ENCODE peak calls at places on chromosomes 12 and 14, in nine cellular contexts. One of them, this sample, is unnamed.

GRCh38 chr12:114998118-114998771 is 314.3 kb upstream of the TBX3 start:
- DNase-seq in uterus: no peak
- DNase-seq in upper lobe of right lung: no peak
- DNase-seq in body of pancreas: no peak
- DNase-seq in thoracic aorta: no peak
- DNase-seq in neural progenitor cell: no peak
- DNase-seq in gastrocnemius medialis: no peak
- DNase-seq in IMR-90: no peak
- DNase-seq in lower lobe of right lung: no peak
- DNase-seq in this sample: no peak

GRCh38 chr12:116434155-116435065 is 124.8 kb upstream of the MAP1LC3B2 start:
- DNase-seq in IMR-90: peak; percentile 92
- DNase-seq in body of pancreas: peak; percentile 73
- DNase-seq in thoracic aorta: peak; percentile 85
- DNase-seq in lower lobe of right lung: peak; percentile 87
- DNase-seq in gastrocnemius medialis: peak; percentile 41
- DNase-seq in upper lobe of right lung: peak; percentile 91
- DNase-seq in uterus: peak; percentile 88
- DNase-seq in neural progenitor cell: peak; percentile 77
- DNase-seq in this sample: peak; percentile 87

GRCh38 chr14:25034803-25035681 is 14.9 kb downstream of the STXBP6 start:
- DNase-seq in uterus: no peak
- DNase-seq in thoracic aorta: no peak
- DNase-seq in neural progenitor cell: no peak
- DNase-seq in IMR-90: no peak
- DNase-seq in lower lobe of right lung: no peak
- DNase-seq in gastrocnemius medialis: no peak
- DNase-seq in body of pancreas: no peak
- DNase-seq in upper lobe of right lung: no peak
- DNase-seq in this sample: no peak

GRCh38 chr12:61254225-61254624 is 1006.0 kb upstream of the USP15 start:
- DNase-seq in thoracic aorta: no peak
- DNase-seq in uterus: no peak
- DNase-seq in neural progenitor cell: no peak
- DNase-seq in IMR-90: no peak
- DNase-seq in lower lobe of right lung: no peak
- DNase-seq in upper lobe of right lung: no peak
- DNase-seq in body of pancreas: no peak
- DNase-seq in gastrocnemius medialis: no peak
- DNase-seq in this sample: no peak

GRCh38 chr12:64522316-64522715 is 70.4 kb downstream of the TBK1 start:
- DNase-seq in body of pancreas: no peak
- DNase-seq in neural progenitor cell: no peak
- DNase-seq in IMR-90: peak; percentile 60
- DNase-seq in thoracic aorta: no peak
- DNase-seq in lower lobe of right lung: no peak
- DNase-seq in uterus: no peak
- DNase-seq in gastrocnemius medialis: no peak
- DNase-seq in upper lobe of right lung: no peak
- DNase-seq in this sample: no peak

GRCh38 chr14:102527255-102528232 is 18.0 kb upstream of the ANKRD9 start:
- DNase-seq in gastrocnemius medialis: no peak
- DNase-seq in body of pancreas: no peak
- DNase-seq in thoracic aorta: no peak
- DNase-seq in IMR-90: no peak
- DNase-seq in lower lobe of right lung: no peak
- DNase-seq in uterus: no peak
- DNase-seq in upper lobe of right lung: peak; percentile 69
- DNase-seq in neural progenitor cell: no peak
- DNase-seq in this sample: peak; percentile 65

GRCh38 chr12:28537474-28537873 is 347.2 kb downstream of the CCDC91 start:
- DNase-seq in upper lobe of right lung: no peak
- DNase-seq in neural progenitor cell: no peak
- DNase-seq in uterus: no peak
- DNase-seq in body of pancreas: no peak
- DNase-seq in IMR-90: no peak
- DNase-seq in thoracic aorta: no peak
- DNase-seq in lower lobe of right lung: no peak
- DNase-seq in gastrocnemius medialis: no peak
- DNase-seq in this sample: no peak

GRCh38 chr14:90443161-90444076 is 46.6 kb downstream of the CALM1 start:
- DNase-seq in neural progenitor cell: no peak
- DNase-seq in body of pancreas: no peak
- DNase-seq in thoracic aorta: no peak
- DNase-seq in upper lobe of right lung: peak; percentile 28
- DNase-seq in uterus: no peak
- DNase-seq in gastrocnemius medialis: no peak
- DNase-seq in IMR-90: no peak
- DNase-seq in lower lobe of right lung: no peak
- DNase-seq in this sample: no peak

DNA sequence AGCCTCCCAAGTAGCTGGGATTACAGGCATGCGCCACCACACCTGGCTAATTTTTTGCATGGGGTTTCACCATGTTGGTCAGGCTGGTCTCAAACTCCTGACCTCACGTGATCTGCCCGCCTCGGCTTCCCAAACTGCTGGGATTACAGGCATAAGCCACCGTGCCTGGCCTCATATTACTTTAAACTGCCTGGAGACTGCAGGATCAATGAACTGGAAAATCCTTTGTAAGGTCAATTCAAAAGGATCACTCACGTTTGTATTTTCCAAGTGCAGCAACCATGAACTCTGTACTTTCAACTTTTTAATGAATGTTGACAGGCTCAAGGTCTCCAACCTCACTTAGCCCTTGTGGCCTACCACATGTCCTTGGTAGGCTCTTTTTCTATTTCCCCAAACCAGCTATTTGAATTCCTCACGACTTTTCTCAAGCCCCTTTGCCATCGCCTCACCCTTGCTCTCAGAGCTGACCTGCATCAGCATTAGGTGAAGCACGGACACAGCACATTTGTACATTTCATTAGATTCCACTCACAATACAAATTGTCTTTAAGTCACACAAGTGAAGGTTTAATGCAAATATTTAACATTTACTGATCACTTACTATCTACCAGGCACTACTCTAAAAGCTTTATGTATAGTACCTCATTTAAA is 42.2 kb upstream of the GCH1 start:
- DNase-seq in gastrocnemius medialis: no peak
- DNase-seq in neural progenitor cell: no peak
- DNase-seq in lower lobe of right lung: no peak
- DNase-seq in body of pancreas: no peak
- DNase-seq in thoracic aorta: no peak
- DNase-seq in upper lobe of right lung: no peak
- DNase-seq in uterus: no peak
- DNase-seq in IMR-90: no peak
- DNase-seq in this sample: no peak
- H3K36me3 ChIP-seq in gastrocnemius medialis: no peaks in the 10 kb centered on the region
- H3K36me3 ChIP-seq in neural progenitor cell: peaks cover 6% of the 10 kb centered on the region
- H3K36me3 ChIP-seq in lower lobe of right lung: no peaks in the 10 kb centered on the region
- H3K36me3 ChIP-seq in body of pancreas: no peaks in the 10 kb centered on the region
- H3K36me3 ChIP-seq in thoracic aorta: peaks cover 2% of the 10 kb centered on the region
- H3K36me3 ChIP-seq in upper lobe of right lung: no peaks in the 10 kb centered on the region
- H3K36me3 ChIP-seq in uterus: no peaks in the 10 kb centered on the region
- H3K36me3 ChIP-seq in IMR-90: peaks cover 2% of the 10 kb centered on the region
- H3K36me3 ChIP-seq in this sample: peaks cover 18% of the 10 kb centered on the region

GRCh38 chr12:120941846-120942405 is 36.4 kb upstream of the HNF1A start:
- DNase-seq in neural progenitor cell: no peak
- DNase-seq in thoracic aorta: no peak
- DNase-seq in IMR-90: no peak
- DNase-seq in upper lobe of right lung: no peak
- DNase-seq in lower lobe of right lung: no peak
- DNase-seq in gastrocnemius medialis: no peak
- DNase-seq in uterus: no peak
- DNase-seq in body of pancreas: no peak
- DNase-seq in this sample: no peak

GRCh38 chr12:120940799-120941198 is 36.6 kb upstream of the SPPL3 start:
- DNase-seq in thoracic aorta: no peak
- DNase-seq in uterus: no peak
- DNase-seq in body of pancreas: no peak
- DNase-seq in neural progenitor cell: no peak
- DNase-seq in gastrocnemius medialis: no peak
- DNase-seq in IMR-90: peak; percentile 11
- DNase-seq in lower lobe of right lung: no peak
- DNase-seq in upper lobe of right lung: no peak
- DNase-seq in this sample: no peak

GRCh38 chr12:120939954-120940353 is 35.8 kb upstream of the SPPL3 start:
- DNase-seq in body of pancreas: no peak
- DNase-seq in IMR-90: no peak
- DNase-seq in thoracic aorta: no peak
- DNase-seq in upper lobe of right lung: no peak
- DNase-seq in uterus: no peak
- DNase-seq in gastrocnemius medialis: no peak
- DNase-seq in neural progenitor cell: no peak
- DNase-seq in lower lobe of right lung: no peak
- DNase-seq in this sample: no peak

GRCh38 chr12:120941412-120941811 is 36.9 kb upstream of the HNF1A start:
- DNase-seq in body of pancreas: no peak
- DNase-seq in uterus: no peak
- DNase-seq in thoracic aorta: no peak
- DNase-seq in IMR-90: no peak
- DNase-seq in upper lobe of right lung: no peak
- DNase-seq in neural progenitor cell: no peak
- DNase-seq in lower lobe of right lung: no peak
- DNase-seq in gastrocnemius medialis: no peak
- DNase-seq in this sample: no peak

DNA sequence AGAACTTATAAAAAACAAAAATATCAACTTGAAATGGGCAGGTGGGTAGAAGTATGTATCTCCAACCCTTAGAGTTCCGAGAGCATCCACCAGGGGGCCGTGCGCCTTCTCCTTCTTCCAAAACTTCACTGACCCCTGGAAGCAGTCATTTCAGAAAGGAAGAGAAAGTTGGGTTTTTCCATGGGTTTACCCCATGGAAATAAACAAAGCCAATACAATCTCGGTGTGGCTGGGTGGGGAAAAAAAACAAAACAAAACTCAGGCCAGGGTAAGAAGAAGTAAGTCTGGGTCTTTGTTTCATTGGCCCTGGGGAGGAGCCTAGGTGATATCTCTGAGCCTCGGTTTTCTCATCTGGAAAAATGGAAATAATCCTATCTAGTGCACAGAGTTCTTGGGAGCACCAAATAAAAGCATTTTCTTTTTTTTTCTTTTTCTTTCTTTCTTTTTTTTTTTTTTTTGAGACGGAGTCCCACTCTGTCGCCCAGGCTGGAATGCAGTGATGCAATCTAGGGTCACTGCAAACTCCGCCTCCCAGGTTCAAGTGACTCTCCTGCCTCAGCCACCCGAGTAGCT is 33.6 kb upstream of the HNF1A start:
- DNase-seq in thoracic aorta: no peak
- DNase-seq in uterus: no peak
- DNase-seq in lower lobe of right lung: peak; percentile 64
- DNase-seq in gastrocnemius medialis: no peak
- DNase-seq in body of pancreas: peak; percentile 60
- DNase-seq in neural progenitor cell: peak; percentile 64
- DNase-seq in IMR-90: peak; percentile 18
- DNase-seq in upper lobe of right lung: peak; percentile 78
- DNase-seq in this sample: peak; percentile 79
- TF ChIP-seq CTCF in thoracic aorta: peak; percentile 62
- TF ChIP-seq CTCF in uterus: peak; percentile 34
- TF ChIP-seq CTCF in lower lobe of right lung: peak; percentile 72
- TF ChIP-seq CTCF in gastrocnemius medialis: peak; percentile 47
- TF ChIP-seq CTCF in body of pancreas: peak; percentile 65
- TF ChIP-seq CTCF in neural progenitor cell: peak; percentile 87
- TF ChIP-seq CTCF in IMR-90: peak; percentile 57
- TF ChIP-seq CTCF in upper lobe of right lung: peak; percentile 77
- TF ChIP-seq CTCF in this sample: peak; percentile 53

DNA sequence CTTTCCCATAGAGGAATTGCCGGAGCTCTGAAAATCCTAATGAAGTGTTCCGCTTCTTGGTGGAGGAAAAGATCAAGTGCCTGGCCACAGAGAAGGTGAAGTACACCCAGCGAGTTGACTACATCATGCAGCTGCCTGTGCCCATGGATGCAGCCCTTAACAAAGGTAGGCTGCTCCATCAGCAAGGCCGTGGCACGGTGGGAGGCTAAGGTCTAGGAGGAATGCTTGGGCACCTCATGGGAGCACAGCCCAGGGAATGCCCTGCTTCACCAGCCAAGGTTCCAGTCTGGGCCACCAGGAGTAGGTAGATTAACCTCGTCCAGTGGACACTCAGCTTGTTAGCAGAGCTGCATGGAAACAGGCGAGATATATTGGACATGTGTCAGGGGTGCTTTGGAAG is 6.4 kb upstream of the TPI1 start:
- DNase-seq in upper lobe of right lung: no peak
- DNase-seq in uterus: no peak
- DNase-seq in neural progenitor cell: no peak
- DNase-seq in body of pancreas: no peak
- DNase-seq in lower lobe of right lung: no peak
- DNase-seq in IMR-90: no peak
- DNase-seq in gastrocnemius medialis: no peak
- DNase-seq in thoracic aorta: no peak
- DNase-seq in this sample: no peak
- H3K36me3 ChIP-seq in upper lobe of right lung: peaks cover 90% of the 10 kb centered on the region
- H3K36me3 ChIP-seq in uterus: no peaks in the 10 kb centered on the region
- H3K36me3 ChIP-seq in neural progenitor cell: peaks cover 4% of the 10 kb centered on the region
- H3K36me3 ChIP-seq in body of pancreas: peaks cover 15% of the 10 kb centered on the region
- H3K36me3 ChIP-seq in lower lobe of right lung: peaks cover 99% of the 10 kb centered on the region
- H3K36me3 ChIP-seq in IMR-90: peaks cover 81% of the 10 kb centered on the region
- H3K36me3 ChIP-seq in gastrocnemius medialis: no peaks in the 10 kb centered on the region
- H3K36me3 ChIP-seq in thoracic aorta: peaks cover 84% of the 10 kb centered on the region
- H3K36me3 ChIP-seq in this sample: peaks cover 100% of the 10 kb centered on the region

GRCh38 chr14:99560403-99560802 is 43.6 kb downstream of the CCDC85C start:
- DNase-seq in gastrocnemius medialis: no peak
- DNase-seq in upper lobe of right lung: no peak
- DNase-seq in uterus: no peak
- DNase-seq in neural progenitor cell: no peak
- DNase-seq in lower lobe of right lung: no peak
- DNase-seq in body of pancreas: no peak
- DNase-seq in thoracic aorta: no peak
- DNase-seq in IMR-90: no peak
- DNase-seq in this sample: no peak

GRCh38 chr14:99562848-99563748 is 40.9 kb downstream of the CCDC85C start:
- DNase-seq in body of pancreas: peak; percentile 97
- DNase-seq in lower lobe of right lung: peak; percentile 91
- DNase-seq in neural progenitor cell: peak; percentile 97
- DNase-seq in upper lobe of right lung: peak; percentile 93
- DNase-seq in gastrocnemius medialis: peak; percentile 43
- DNase-seq in IMR-90: peak; percentile 65
- DNase-seq in uterus: peak; percentile 83
- DNase-seq in thoracic aorta: no peak
- DNase-seq in this sample: peak; percentile 91

GRCh38 chr14:99561827-99562226 is 42.2 kb downstream of the CCDC85C start:
- DNase-seq in gastrocnemius medialis: no peak
- DNase-seq in thoracic aorta: no peak
- DNase-seq in body of pancreas: peak; percentile 62
- DNase-seq in neural progenitor cell: no peak
- DNase-seq in uterus: no peak
- DNase-seq in IMR-90: no peak
- DNase-seq in upper lobe of right lung: no peak
- DNase-seq in lower lobe of right lung: no peak
- DNase-seq in this sample: no peak

GRCh38 chr14:99559286-99559990 is 44.6 kb downstream of the CCDC85C start:
- DNase-seq in neural progenitor cell: no peak
- DNase-seq in gastrocnemius medialis: no peak
- DNase-seq in IMR-90: no peak
- DNase-seq in lower lobe of right lung: no peak
- DNase-seq in body of pancreas: no peak
- DNase-seq in uterus: no peak
- DNase-seq in upper lobe of right lung: no peak
- DNase-seq in thoracic aorta: no peak
- DNase-seq in this sample: no peak

DNA sequence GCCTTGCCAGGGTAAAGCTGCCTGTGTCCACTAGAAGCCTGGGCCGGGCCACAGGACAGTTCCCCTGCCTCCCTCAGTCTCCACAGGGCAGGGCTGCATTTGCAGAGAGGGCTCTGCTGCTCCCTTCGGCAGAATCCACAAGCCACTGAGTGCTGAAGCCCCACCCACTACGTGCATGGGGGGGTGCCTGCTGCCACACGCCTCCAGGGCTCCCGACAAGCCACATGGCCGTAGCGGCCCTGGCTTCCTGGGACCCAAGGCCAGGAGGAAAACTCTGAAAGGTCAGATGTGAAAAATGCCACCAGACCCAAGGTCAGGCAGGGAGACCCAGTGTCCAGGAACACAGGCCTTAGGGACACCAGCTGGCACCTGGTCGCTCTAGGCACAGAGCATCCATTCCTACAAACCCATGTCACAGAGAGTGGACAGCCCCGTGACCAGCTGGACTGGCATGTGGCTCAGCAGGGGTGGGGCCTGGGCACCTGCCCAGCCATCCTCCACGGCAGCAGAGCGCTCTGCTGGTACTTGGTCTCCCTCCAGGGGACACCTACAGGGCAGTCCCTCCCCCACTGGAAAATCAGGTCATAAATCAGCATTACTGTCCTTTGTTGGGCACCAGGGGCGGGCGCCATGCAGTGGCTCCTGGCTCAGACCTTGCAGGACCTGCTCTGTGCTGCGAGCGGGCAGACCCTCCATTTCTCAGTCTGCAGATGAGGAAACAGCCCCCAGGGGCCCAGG is 42.9 kb downstream of the CCDC85C start:
- DNase-seq in lower lobe of right lung: no peak
- DNase-seq in body of pancreas: peak; percentile 86
- DNase-seq in upper lobe of right lung: no peak
- DNase-seq in IMR-90: no peak
- DNase-seq in neural progenitor cell: no peak
- DNase-seq in uterus: no peak
- DNase-seq in gastrocnemius medialis: no peak
- DNase-seq in thoracic aorta: no peak
- DNase-seq in this sample: no peak
- TF ChIP-seq CTCF in lower lobe of right lung: no peak
- TF ChIP-seq CTCF in body of pancreas: peak; percentile 16
- TF ChIP-seq CTCF in upper lobe of right lung: no peak
- TF ChIP-seq CTCF in IMR-90: no peak
- TF ChIP-seq CTCF in neural progenitor cell: no peak
- TF ChIP-seq CTCF in uterus: no peak
- TF ChIP-seq CTCF in gastrocnemius medialis: no peak
- TF ChIP-seq CTCF in thoracic aorta: no peak
- TF ChIP-seq CTCF in this sample: no peak